ENCODE peak calls at places on chromosomes 11 and 22, in six cellular contexts. One of them, this sample, is unnamed.

GRCh38 chr11:80462211-80462610 is 1021.4 kb upstream of the TENM4 start:
- DNase-seq in IMR-90: no peak
- DNase-seq in H9: no peak
- DNase-seq in mesendoderm: no peak
- DNase-seq in H1: no peak
- DNase-seq in neuronal stem cell: no peak
- DNase-seq in this sample: peak

GRCh38 chr11:10918698-10919097 is 60.8 kb upstream of the ZBED5 start:
- DNase-seq in H9: no peak
- DNase-seq in mesendoderm: no peak
- DNase-seq in neuronal stem cell: no peak
- DNase-seq in H1: no peak
- DNase-seq in IMR-90: no peak
- DNase-seq in this sample: no peak

GRCh38 chr11:101336155-101336554 is 206.5 kb upstream of the PGR start:
- DNase-seq in mesendoderm: no peak
- DNase-seq in IMR-90: no peak
- DNase-seq in neuronal stem cell: no peak
- DNase-seq in H9: no peak
- DNase-seq in H1: no peak
- DNase-seq in this sample: peak

GRCh38 chr11:11025087-11025486 is 167.2 kb upstream of the ZBED5 start:
- DNase-seq in IMR-90: peak
- DNase-seq in H9: no peak
- DNase-seq in mesendoderm: no peak
- DNase-seq in neuronal stem cell: no peak
- DNase-seq in H1: no peak
- DNase-seq in this sample: no peak

GRCh38 chr11:111814567-111814966 is 48.4 kb upstream of the PPP2R1B start:
- DNase-seq in mesendoderm: no peak
- DNase-seq in H9: no peak
- DNase-seq in IMR-90: peak
- DNase-seq in H1: no peak
- DNase-seq in neuronal stem cell: no peak
- DNase-seq in this sample: peak

GRCh38 chr11:61168858-61169257 is 7.6 kb upstream of the VPS37C start:
- DNase-seq in H1: no peak
- DNase-seq in IMR-90: no peak
- DNase-seq in H9: no peak
- DNase-seq in neuronal stem cell: no peak
- DNase-seq in mesendoderm: no peak
- DNase-seq in this sample: no peak

GRCh38 chr11:130070829-130071205 is 1.1 kb downstream of the APLP2 start:
- DNase-seq in H9: no peak
- DNase-seq in IMR-90: peak
- DNase-seq in H1: no peak
- DNase-seq in mesendoderm: peak
- DNase-seq in neuronal stem cell: no peak
- DNase-seq in this sample: peak

GRCh38 chr11:102552447-102553200 is 22.1 kb upstream of the MMP7 start:
- DNase-seq in H1: no peak
- DNase-seq in H9: no peak
- DNase-seq in mesendoderm: peak
- DNase-seq in IMR-90: peak
- DNase-seq in neuronal stem cell: no peak
- DNase-seq in this sample: peak

GRCh38 chr11:62013266-62014157 is 46.1 kb upstream of the FTH1 start:
- DNase-seq in mesendoderm: no peak
- DNase-seq in H9: no peak
- DNase-seq in IMR-90: no peak
- DNase-seq in H1: no peak
- DNase-seq in neuronal stem cell: no peak
- DNase-seq in this sample: peak

GRCh38 chr11:100863080-100863581 is 176.0 kb downstream of the ARHGAP42 start:
- DNase-seq in mesendoderm: peak
- DNase-seq in IMR-90: peak
- DNase-seq in H1: no peak
- DNase-seq in H9: no peak
- DNase-seq in neuronal stem cell: peak
- DNase-seq in this sample: no peak

GRCh38 chr11:818396-819128 is at the start of gene PNPLA2:
- DNase-seq in mesendoderm: no peak
- DNase-seq in neuronal stem cell: no peak
- DNase-seq in H1: peak
- DNase-seq in H9: no peak
- DNase-seq in IMR-90: no peak
- DNase-seq in this sample: no peak

GRCh38 chr11:124276081-124276480 is 19.9 kb downstream of the OR8G5 start:
- DNase-seq in neuronal stem cell: no peak
- DNase-seq in mesendoderm: no peak
- DNase-seq in IMR-90: peak
- DNase-seq in H1: no peak
- DNase-seq in H9: no peak
- DNase-seq in this sample: no peak

GRCh38 chr22:39997939-39998726 is 3.4 kb downstream of the FAM83F start:
- DNase-seq in H1: peak
- DNase-seq in mesendoderm: peak
- DNase-seq in H9: peak
- DNase-seq in neuronal stem cell: no peak
- DNase-seq in IMR-90: peak
- DNase-seq in this sample: peak

GRCh38 chr11:131759140-131759539 is 388.7 kb downstream of the NTM start:
- DNase-seq in H9: no peak
- DNase-seq in H1: no peak
- DNase-seq in IMR-90: no peak
- DNase-seq in neuronal stem cell: no peak
- DNase-seq in mesendoderm: no peak
- DNase-seq in this sample: no peak

GRCh38 chr11:22668005-22668796 is 1.8 kb downstream of the GAS2 start:
- DNase-seq in H1: no peak
- DNase-seq in IMR-90: no peak
- DNase-seq in mesendoderm: no peak
- DNase-seq in neuronal stem cell: no peak
- DNase-seq in H9: no peak
- DNase-seq in this sample: no peak

GRCh38 chr22:49765091-49765771 is 62.4 kb downstream of the BRD1 start:
- DNase-seq in mesendoderm: no peak
- DNase-seq in IMR-90: no peak
- DNase-seq in H1: peak
- DNase-seq in neuronal stem cell: no peak
- DNase-seq in H9: peak
- DNase-seq in this sample: no peak

GRCh38 chr11:116993599-116993998 is 104.6 kb downstream of the SIK3 start:
- DNase-seq in IMR-90: no peak
- DNase-seq in mesendoderm: peak
- DNase-seq in neuronal stem cell: peak
- DNase-seq in H1: no peak
- DNase-seq in H9: no peak
- DNase-seq in this sample: no peak

GRCh38 chr11:71086687-71087258 is 165.6 kb downstream of the SHANK2 start:
- DNase-seq in mesendoderm: peak
- DNase-seq in H1: peak
- DNase-seq in neuronal stem cell: peak
- DNase-seq in IMR-90: peak
- DNase-seq in H9: peak
- DNase-seq in this sample: peak

GRCh38 chr11:13120691-13121090 is 111.6 kb downstream of the RASSF10 start:
- DNase-seq in neuronal stem cell: no peak
- DNase-seq in H1: no peak
- DNase-seq in IMR-90: peak
- DNase-seq in H9: no peak
- DNase-seq in mesendoderm: no peak
- DNase-seq in this sample: no peak

GRCh38 chr11:12532580-12532979 is 141.6 kb upstream of the TEAD1 start:
- DNase-seq in H9: no peak
- DNase-seq in IMR-90: no peak
- DNase-seq in H1: no peak
- DNase-seq in neuronal stem cell: no peak
- DNase-seq in mesendoderm: no peak
- DNase-seq in this sample: no peak

GRCh38 chr22:33519140-33519973 is 400.9 kb downstream of the LARGE1 start:
- DNase-seq in mesendoderm: peak
- DNase-seq in H1: peak
- DNase-seq in neuronal stem cell: peak
- DNase-seq in H9: peak
- DNase-seq in IMR-90: peak
- DNase-seq in this sample: peak

GRCh38 chr11:133029096-133029495 is 503.2 kb downstream of the OPCML start:
- DNase-seq in H1: no peak
- DNase-seq in IMR-90: no peak
- DNase-seq in neuronal stem cell: no peak
- DNase-seq in mesendoderm: no peak
- DNase-seq in H9: no peak
- DNase-seq in this sample: no peak

GRCh38 chr11:128898580-128899344 is 7.6 kb downstream of the KCNJ5 start:
- DNase-seq in H9: no peak
- DNase-seq in mesendoderm: no peak
- DNase-seq in H1: no peak
- DNase-seq in IMR-90: peak
- DNase-seq in neuronal stem cell: no peak
- DNase-seq in this sample: peak

GRCh38 chr11:127711748-127712147 is 711.2 kb upstream of the KIRREL3 start:
- DNase-seq in neuronal stem cell: no peak
- DNase-seq in H9: no peak
- DNase-seq in mesendoderm: no peak
- DNase-seq in IMR-90: no peak
- DNase-seq in H1: no peak
- DNase-seq in this sample: no peak

GRCh38 chr11:65017927-65018326 is 4.0 kb downstream of the ARL2 start:
- DNase-seq in H1: no peak
- DNase-seq in mesendoderm: no peak
- DNase-seq in neuronal stem cell: no peak
- DNase-seq in H9: no peak
- DNase-seq in IMR-90: no peak
- DNase-seq in this sample: no peak

GRCh38 chr11:65014146-65014960 is at the start of gene ARL2:
- DNase-seq in IMR-90: no peak
- DNase-seq in H1: peak
- DNase-seq in mesendoderm: no peak
- DNase-seq in H9: peak
- DNase-seq in neuronal stem cell: no peak
- DNase-seq in this sample: peak

GRCh38 chr11:65016705-65017104 is 2.7 kb downstream of the ARL2 start:
- DNase-seq in H9: peak
- DNase-seq in mesendoderm: peak
- DNase-seq in H1: no peak
- DNase-seq in IMR-90: no peak
- DNase-seq in neuronal stem cell: no peak
- DNase-seq in this sample: no peak

GRCh38 chr11:65013130-65013691 is 749 bp upstream of the ARL2 start:
- DNase-seq in mesendoderm: no peak
- DNase-seq in neuronal stem cell: no peak
- DNase-seq in H1: peak
- DNase-seq in H9: no peak
- DNase-seq in IMR-90: peak
- DNase-seq in this sample: peak

GRCh38 chr11:65013692-65014145 is 241 bp upstream of the ARL2 start:
- DNase-seq in H9: peak
- DNase-seq in mesendoderm: peak
- DNase-seq in IMR-90: peak
- DNase-seq in H1: no peak
- DNase-seq in neuronal stem cell: peak
- DNase-seq in this sample: peak
- H2BK5ac ChIP-seq in H9: no peak
- H2BK5ac ChIP-seq in mesendoderm: peak
- H2BK5ac ChIP-seq in IMR-90: peak
- H2BK5ac ChIP-seq in H1: no peak
- H2BK5ac ChIP-seq in neuronal stem cell: peak
- H2BK5ac ChIP-seq in this sample: peak

GRCh38 chr22:30235687-30236170 is 10.8 kb downstream of the LIF start:
- DNase-seq in mesendoderm: peak
- DNase-seq in IMR-90: peak
- DNase-seq in H1: no peak
- DNase-seq in H9: no peak
- DNase-seq in neuronal stem cell: no peak
- DNase-seq in this sample: no peak
- H2BK5ac ChIP-seq in mesendoderm: no peak
- H2BK5ac ChIP-seq in IMR-90: peak
- H2BK5ac ChIP-seq in H1: peak
- H2BK5ac ChIP-seq in H9: no peak
- H2BK5ac ChIP-seq in neuronal stem cell: no peak
- H2BK5ac ChIP-seq in this sample: peak

GRCh38 chr22:46984751-46985506 is 222.5 kb downstream of the TBC1D22A start:
- DNase-seq in IMR-90: peak
- DNase-seq in neuronal stem cell: no peak
- DNase-seq in H1: no peak
- DNase-seq in H9: no peak
- DNase-seq in mesendoderm: no peak
- DNase-seq in this sample: no peak
- H2BK5ac ChIP-seq in IMR-90: peak
- H2BK5ac ChIP-seq in neuronal stem cell: no peak
- H2BK5ac ChIP-seq in H1: no peak
- H2BK5ac ChIP-seq in H9: no peak
- H2BK5ac ChIP-seq in mesendoderm: no peak
- H2BK5ac ChIP-seq in this sample: no peak

GRCh38 chr11:65476632-65477270 is 22.1 kb upstream of the MALAT1 start:
- DNase-seq in neuronal stem cell: no peak
- DNase-seq in mesendoderm: no peak
- DNase-seq in H1: no peak
- DNase-seq in IMR-90: no peak
- DNase-seq in H9: no peak
- DNase-seq in this sample: peak

GRCh38 chr11:65478411-65479183 is 20.2 kb upstream of the MALAT1 start:
- DNase-seq in mesendoderm: no peak
- DNase-seq in neuronal stem cell: no peak
- DNase-seq in H1: no peak
- DNase-seq in IMR-90: peak
- DNase-seq in H9: no peak
- DNase-seq in this sample: peak

GRCh38 chr11:65479184-65480145 is 19.4 kb upstream of the MALAT1 start:
- DNase-seq in mesendoderm: peak
- DNase-seq in H9: peak
- DNase-seq in IMR-90: peak
- DNase-seq in H1: peak
- DNase-seq in neuronal stem cell: no peak
- DNase-seq in this sample: no peak

GRCh38 chr11:65473275-65473860 is 25.5 kb upstream of the MALAT1 start:
- DNase-seq in mesendoderm: no peak
- DNase-seq in IMR-90: peak
- DNase-seq in H1: no peak
- DNase-seq in neuronal stem cell: no peak
- DNase-seq in H9: no peak
- DNase-seq in this sample: no peak

GRCh38 chr11:65477271-65478029 is 21.4 kb upstream of the MALAT1 start:
- DNase-seq in H1: peak
- DNase-seq in IMR-90: peak
- DNase-seq in mesendoderm: peak
- DNase-seq in neuronal stem cell: peak
- DNase-seq in H9: peak
- DNase-seq in this sample: peak
- H2BK5ac ChIP-seq in H1: peak
- H2BK5ac ChIP-seq in IMR-90: peak
- H2BK5ac ChIP-seq in mesendoderm: peak
- H2BK5ac ChIP-seq in neuronal stem cell: peak
- H2BK5ac ChIP-seq in H9: peak
- H2BK5ac ChIP-seq in this sample: peak

GRCh38 chr22:29870574-29870973 is 12.4 kb upstream of the MTMR3 start:
- DNase-seq in H9: no peak
- DNase-seq in neuronal stem cell: no peak
- DNase-seq in H1: no peak
- DNase-seq in mesendoderm: no peak
- DNase-seq in IMR-90: no peak
- DNase-seq in this sample: no peak
- H2BK5ac ChIP-seq in H9: no peak
- H2BK5ac ChIP-seq in neuronal stem cell: no peak
- H2BK5ac ChIP-seq in H1: no peak
- H2BK5ac ChIP-seq in mesendoderm: no peak
- H2BK5ac ChIP-seq in IMR-90: no peak
- H2BK5ac ChIP-seq in this sample: no peak

GRCh38 chr11:118610220-118610772 is 2.9 kb downstream of the PHLDB1 start:
- DNase-seq in H9: no peak
- DNase-seq in mesendoderm: no peak
- DNase-seq in H1: peak
- DNase-seq in IMR-90: no peak
- DNase-seq in neuronal stem cell: no peak
- DNase-seq in this sample: no peak
- H2BK5ac ChIP-seq in H9: no peak
- H2BK5ac ChIP-seq in mesendoderm: no peak
- H2BK5ac ChIP-seq in H1: no peak
- H2BK5ac ChIP-seq in IMR-90: peak
- H2BK5ac ChIP-seq in neuronal stem cell: no peak
- H2BK5ac ChIP-seq in this sample: no peak